ENCODE peak calls at places on chromosome 12, in six cellular contexts. C is HepG2, Z is HCT116, M is SK-N-SH, O is K562, F is GM12878. I is an unnamed sample.
A peak's percentile ranks its signal among the peaks of the same experiment; 100 is the strongest.

GRCh38 chr12:3604750-3605638 is 114.0 kb downstream of the PRMT8 start:
- DNase-seq in Z (no peak), O (no peak), C (no peak), M (peak; percentile 79), F (no peak), I (peak; percentile 67)

GRCh38 chr12:94150483-94151225 is 2.3 kb downstream of the PLXNC1 start:
- DNase-seq in M (peak; percentile 46), Z (no peak), F (no peak), O (no peak), C (no peak), I (peak; percentile 46)

GRCh38 chr12:57475271-57476161 is 4.2 kb downstream of the ARHGAP9 start:
- DNase-seq in F (no peak), Z (no peak), M (peak; percentile 80), O (no peak), C (no peak), I (peak; percentile 69)

GRCh38 chr12:38776657-38777056 is 128.7 kb downstream of the CPNE8 start:
- DNase-seq in O (no peak), F (no peak), M (no peak), C (no peak), Z (no peak), I (no peak)

GRCh38 chr12:122064034-122064777 is 14.3 kb upstream of the MLXIP start:
- DNase-seq in Z (peak; percentile 99), M (peak; percentile 92), C (peak; percentile 97), O (peak; percentile 99), F (peak; percentile 50), I (peak; percentile 97)

GRCh38 chr12:104023710-104024109 is 26.3 kb downstream of the GLT8D2 start:
- DNase-seq in C (no peak), O (no peak), F (no peak), Z (no peak), M (no peak), I (no peak)

GRCh38 chr12:132276720-132277373 is 52.5 kb downstream of the GALNT9 start:
- DNase-seq in M (no peak), F (no peak), O (no peak), Z (no peak), C (no peak), I (no peak)

GRCh38 chr12:4685317-4685716 is 34.9 kb upstream of the GALNT8 start:
- DNase-seq in M (no peak), O (no peak), C (no peak), F (no peak), Z (no peak), I (peak; percentile 3)

GRCh38 chr12:120079352-120080042 is 37.1 kb downstream of the RAB35 start:
- DNase-seq in C (peak; percentile 78), Z (peak; percentile 18), O (no peak), M (no peak), F (no peak), I (no peak)

GRCh38 chr12:49566361-49566760 is 1.6 kb downstream of the MCRS1 start:
- DNase-seq in Z (no peak), M (no peak), O (no peak), C (no peak), F (no peak), I (no peak)

GRCh38 chr12:49565119-49565955 is 2.6 kb downstream of the MCRS1 start:
- DNase-seq in M (no peak), F (no peak), C (no peak), O (no peak), Z (no peak), I (no peak)

GRCh38 chr12:49567302-49567610 is 686 bp downstream of the MCRS1 start:
- DNase-seq in O (no peak), F (no peak), M (no peak), Z (no peak), C (no peak), I (no peak)

GRCh38 chr12:49564241-49565118 is 3.5 kb downstream of the MCRS1 start:
- DNase-seq in O (no peak), F (no peak), Z (no peak), C (no peak), M (peak; percentile 5), I (no peak)

DNA sequence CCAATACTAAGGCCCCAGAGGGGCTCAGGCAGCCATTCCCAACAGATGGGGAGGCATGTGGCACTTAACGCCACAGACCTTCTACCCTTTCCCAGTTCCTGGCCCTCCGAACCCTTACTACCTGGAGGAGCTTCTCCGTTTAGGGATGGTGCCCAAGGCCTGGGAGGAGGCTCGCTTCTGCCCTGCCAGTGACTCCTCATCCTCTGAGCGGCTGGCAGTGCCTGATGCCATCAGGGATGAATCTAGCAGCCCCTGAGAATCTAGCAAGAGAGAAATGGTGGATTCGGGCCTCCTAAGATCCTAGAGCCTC is 2.0 kb downstream of the MCRS1 start:
- DNase-seq in O (no peak), C (no peak), F (no peak), M (no peak), Z (no peak), I (no peak)
- H3K4me1 ChIP-seq in O (peaks cover 8% of the 10 kb centered on the region), C (peaks cover 28% of the 10 kb centered on the region), F (peaks cover 8% of the 10 kb centered on the region), M (peaks cover 7% of the 10 kb centered on the region), Z (peaks cover 15% of the 10 kb centered on the region), I (peaks cover 6% of the 10 kb centered on the region)

DNA sequence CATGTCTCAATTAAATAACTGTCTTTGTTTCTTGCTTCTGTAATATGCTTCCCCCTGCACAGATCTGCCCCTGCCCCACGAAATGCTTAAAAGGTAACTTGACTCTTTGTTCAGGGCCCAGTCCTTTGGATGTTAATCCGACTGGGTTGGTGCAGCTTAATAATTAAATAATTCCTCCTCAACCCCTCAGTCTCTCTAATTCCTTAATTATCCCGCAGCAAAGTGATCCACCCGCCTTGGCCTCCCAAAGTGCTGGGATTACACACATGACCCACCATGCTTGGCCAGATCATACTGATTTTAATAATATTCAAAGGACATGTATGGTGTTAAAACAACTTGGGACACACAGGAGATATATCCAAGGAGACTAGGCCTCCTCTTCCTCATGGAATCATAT is 18.2 kb upstream of the ANAPC7 start:
- DNase-seq in C (no peak), F (no peak), Z (no peak), O (no peak), M (no peak), I (no peak)
- H2AFZ ChIP-seq in C (no peak overlapping the region), F (no peak overlapping the region), Z (no peak overlapping the region), O (peak overlapping the region; percentile 37), M (no peak overlapping the region), I (peak overlapping the region; percentile 40)

DNA sequence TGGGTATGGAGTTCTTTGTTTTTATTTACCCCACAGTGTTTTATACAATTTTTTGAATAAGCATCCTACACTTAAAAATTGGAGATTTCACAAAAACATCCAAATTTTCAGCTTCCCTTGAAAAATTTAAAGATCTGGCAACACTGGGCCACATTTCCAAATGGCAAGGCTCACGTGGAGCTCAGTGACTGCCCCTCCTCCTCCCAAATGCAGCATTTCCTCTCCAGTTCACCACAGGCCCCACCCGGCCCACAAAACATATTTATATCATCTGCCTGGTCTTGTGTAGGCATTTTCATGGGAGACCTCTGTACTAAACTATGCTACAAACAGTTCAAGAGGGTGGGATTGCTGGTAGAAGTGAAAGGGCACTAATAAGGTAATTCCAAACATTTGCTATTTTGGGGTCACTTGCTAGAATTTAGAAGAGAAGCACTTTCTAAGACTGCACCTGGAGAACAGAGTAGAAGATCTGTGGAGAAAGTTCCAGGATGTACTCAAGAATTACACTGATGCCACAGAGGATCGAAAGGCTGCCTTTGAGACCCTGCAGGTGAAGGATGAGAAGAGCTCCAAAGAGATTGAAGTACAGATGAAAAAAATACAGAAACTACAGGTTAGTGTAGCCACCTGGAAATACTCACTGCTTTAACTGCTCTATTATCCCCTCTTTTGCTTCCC is 7.3 kb downstream of the FKBP11 start:
- DNase-seq in F (no peak), Z (no peak), O (no peak), C (no peak), M (no peak), I (no peak)
- TF ChIP-seq REST in F (no peak), Z (no peak), O (no peak), C (no peak), M (no peak), I (no peak)

GRCh38 chr12:88501976-88502938 is 78.0 kb downstream of the KITLG start:
- DNase-seq in Z (no peak), M (no peak), C (no peak), F (no peak), O (no peak), I (no peak)
- H3K4me1 ChIP-seq in Z (peaks cover 20% of the 10 kb centered on the region), M (peaks cover 32% of the 10 kb centered on the region), C (no peaks in the 10 kb centered on the region), F (no peaks in the 10 kb centered on the region), O (no peaks in the 10 kb centered on the region), I (peaks cover 12% of the 10 kb centered on the region)

GRCh38 chr12:125249932-125250331 is 184.7 kb downstream of the AACS start:
- DNase-seq in O (no peak), M (no peak), F (no peak), C (no peak), Z (no peak), I (no peak)
- H2AFZ ChIP-seq in O (no peak overlapping the region), M (no peak overlapping the region), F (no peak overlapping the region), C (no peak overlapping the region), Z (no peak overlapping the region), I (no peak overlapping the region)

GRCh38 chr12:92134638-92135274 is 10.9 kb downstream of the BTG1 start:
- DNase-seq in O (no peak), C (no peak), Z (no peak), F (no peak), M (no peak), I (no peak)
- TF ChIP-seq REST in O (no peak), C (no peak), Z (no peak), F (no peak), M (no peak), I (no peak)